ENCODE peak calls at places on chromosomes 2 and 18, in five cellular contexts. B, I, M, V and X are unnamed samples.

GRCh38 chr2:203636896-203637818 is 69.3 kb upstream of the CD28 start:
- DNase-seq in I (no peak), B (no peak), V (no peak), M (no peak), X (no peak)

GRCh38 chr2:196159223-196159892 is 12.0 kb downstream of the STK17B start:
- DNase-seq in I (no peak), M (no peak), B (no peak), V (no peak), X (no peak)

GRCh38 chr2:237159006-237159897 is 73.6 kb downstream of the COPS8 start:
- DNase-seq in I (no peak), V (no peak), B (no peak), M (no peak), X (no peak)

GRCh38 chr2:11004206-11004605 is 92.5 kb downstream of the KCNF1 start:
- DNase-seq in B (no peak), M (peak), I (no peak), V (no peak), X (no peak)

GRCh38 chr2:174546519-174547506 is 50.8 kb downstream of the WIPF1 start:
- DNase-seq in V (peak), B (peak), M (peak), I (no peak), X (no peak)

GRCh38 chr2:60551241-60552095 is 2.0 kb downstream of the BCL11A start:
- DNase-seq in V (peak), B (no peak), M (no peak), I (no peak), X (no peak)

GRCh38 chr2:182132605-182133004 is 147.0 kb downstream of the PPP1R1C start:
- DNase-seq in I (no peak), M (no peak), B (no peak), V (no peak), X (no peak)

GRCh38 chr2:223058952-223059716 is 7.1 kb downstream of the KCNE4 start:
- DNase-seq in I (no peak), B (peak), M (peak), V (no peak), X (no peak)

GRCh38 chr2:201831469-201831868 is 25.1 kb downstream of the CDK15 start:
- DNase-seq in V (no peak), I (no peak), B (no peak), M (no peak), X (no peak)

GRCh38 chr2:30268296-30268871 is 37.0 kb downstream of the LBH start:
- DNase-seq in V (no peak), B (no peak), I (no peak), M (no peak), X (no peak)

GRCh38 chr2:45380131-45380836 is 230.8 kb downstream of the SRBD1 start:
- DNase-seq in M (peak), I (no peak), V (no peak), B (no peak), X (no peak)

GRCh38 chr18:9631814-9632496 is 17.6 kb upstream of the PPP4R1 start:
- DNase-seq in I (no peak), V (no peak), M (no peak), B (no peak), X (no peak)

GRCh38 chr2:217926801-217927200 is 76.0 kb downstream of the TNS1 start:
- DNase-seq in V (no peak), B (no peak), M (no peak), I (no peak), X (no peak)

GRCh38 chr2:19576411-19576810 is 218.0 kb upstream of the OSR1 start:
- DNase-seq in V (no peak), I (no peak), M (no peak), B (no peak), X (no peak)

GRCh38 chr2:43071629-43072550 is 154.5 kb downstream of the ZFP36L2 start:
- DNase-seq in I (no peak), M (no peak), B (no peak), V (no peak), X (no peak)

GRCh38 chr18:1848716-1849115 is 722.6 kb downstream of the METTL4 start:
- DNase-seq in V (no peak), M (no peak), I (no peak), B (no peak), X (no peak)

GRCh38 chr2:38661306-38661705 is 4.6 kb upstream of the GALM start:
- DNase-seq in V (no peak), B (no peak), I (no peak), M (no peak), X (no peak)

GRCh38 chr18:23231340-23232021 is 96.2 kb downstream of the CABLES1 start:
- DNase-seq in I (peak), V (no peak), B (no peak), M (no peak), X (peak)

GRCh38 chr18:55235094-55235461 is 275.8 kb upstream of the CCDC68 start:
- DNase-seq in M (no peak), B (no peak), I (no peak), V (no peak), X (no peak)

GRCh38 chr18:64142904-64143303 is 6.0 kb downstream of the LINC00305 start:
- DNase-seq in V (no peak), B (no peak), M (no peak), I (no peak), X (no peak)

GRCh38 chr2:181073896-181074295 is 93.5 kb downstream of the UBE2E3 start:
- DNase-seq in V (no peak), I (no peak), B (no peak), M (no peak), X (no peak)

GRCh38 chr2:76749858-76750257 is 772.3 kb downstream of the LRRTM4 start:
- DNase-seq in V (no peak), M (no peak), I (no peak), B (no peak), X (no peak)

GRCh38 chr2:174682578-174683391 is 81.5 kb downstream of the CHRNA1 start:
- DNase-seq in M (no peak), V (peak), B (no peak), I (peak), X (peak)

DNA sequence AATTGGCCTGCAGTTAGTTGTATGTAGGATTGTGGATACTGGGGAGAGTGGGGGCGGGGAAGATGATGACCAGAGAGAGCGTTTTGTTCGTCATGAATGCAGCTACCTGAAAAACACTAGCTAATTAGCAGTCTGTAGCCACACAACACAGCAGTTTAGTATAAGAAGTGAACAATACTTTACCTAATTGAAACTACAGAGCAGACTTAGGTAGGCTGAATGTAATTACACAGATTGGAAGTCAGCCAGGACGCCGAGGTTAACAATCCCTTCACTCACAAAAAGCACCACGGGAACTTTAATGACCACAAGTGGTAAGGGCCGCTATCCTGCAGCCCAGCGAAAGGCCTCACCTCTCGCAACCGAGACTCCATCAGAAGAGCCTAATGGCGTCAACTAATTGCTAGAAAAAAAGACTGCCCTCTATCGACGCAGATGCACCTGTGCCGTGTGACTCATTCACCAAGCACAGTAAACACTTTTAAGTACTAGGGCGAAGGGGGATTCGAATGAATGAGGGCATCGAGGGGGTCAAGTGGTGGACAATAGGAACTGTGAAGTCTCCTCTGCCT is 591.0 kb downstream of the ARHGAP15 start:
- DNase-seq in V (no peak), M (no peak), B (peak), I (no peak), X (no peak)
- TF ChIP-seq TAF1 in V (no peak), M (no peak), B (no peak), I (no peak), X (no peak)

DNA sequence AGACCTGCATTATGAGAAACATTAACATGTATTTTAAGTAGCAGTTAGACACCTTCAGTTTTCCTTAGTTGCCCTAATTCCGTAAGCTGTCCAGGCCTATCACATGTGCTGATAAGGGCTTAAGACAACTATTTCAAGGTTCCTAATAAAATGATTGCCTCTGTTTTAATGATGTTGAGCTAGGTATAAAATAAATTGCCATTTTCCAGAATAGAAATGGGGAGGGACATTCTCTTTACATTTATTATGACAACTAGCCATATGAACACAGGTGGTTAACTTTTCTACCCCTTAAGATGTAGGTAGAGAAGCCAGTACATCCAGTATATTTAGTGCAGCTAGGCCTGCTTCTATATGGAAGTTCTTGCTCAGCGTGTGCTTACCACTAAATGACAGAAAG is 65.9 kb downstream of the SOCS6 start:
- DNase-seq in V (no peak), M (no peak), I (no peak), B (no peak), X (no peak)
- TF ChIP-seq TAF1 in V (no peak), M (no peak), I (no peak), B (no peak), X (no peak)

GRCh38 chr2:188176626-188177025 is 115.0 kb upstream of the GULP1 start:
- DNase-seq in B (no peak), I (no peak), M (no peak), V (no peak), X (no peak)
- TF ChIP-seq TAF1 in B (no peak), I (no peak), M (no peak), V (no peak), X (no peak)

GRCh38 chr2:160920791-160921303 is 239.4 kb upstream of the TANK start:
- DNase-seq in M (no peak), I (no peak), V (no peak), B (no peak), X (no peak)
- TF ChIP-seq TAF1 in M (no peak), I (no peak), V (no peak), B (no peak), X (no peak)

GRCh38 chr2:240260664-240261063 is 120.2 kb upstream of the OTOS start:
- DNase-seq in M (no peak), I (no peak), B (no peak), V (no peak), X (no peak)

GRCh38 chr2:240259201-240259923 is 118.9 kb upstream of the OTOS start:
- DNase-seq in M (no peak), B (no peak), V (no peak), I (no peak), X (no peak)

GRCh38 chr2:240258685-240259084 is 118.2 kb upstream of the OTOS start:
- DNase-seq in V (no peak), I (no peak), M (no peak), B (no peak), X (no peak)

GRCh38 chr2:240257940-240258580 is 117.6 kb upstream of the OTOS start:
- DNase-seq in I (no peak), V (no peak), B (no peak), M (no peak), X (no peak)

DNA sequence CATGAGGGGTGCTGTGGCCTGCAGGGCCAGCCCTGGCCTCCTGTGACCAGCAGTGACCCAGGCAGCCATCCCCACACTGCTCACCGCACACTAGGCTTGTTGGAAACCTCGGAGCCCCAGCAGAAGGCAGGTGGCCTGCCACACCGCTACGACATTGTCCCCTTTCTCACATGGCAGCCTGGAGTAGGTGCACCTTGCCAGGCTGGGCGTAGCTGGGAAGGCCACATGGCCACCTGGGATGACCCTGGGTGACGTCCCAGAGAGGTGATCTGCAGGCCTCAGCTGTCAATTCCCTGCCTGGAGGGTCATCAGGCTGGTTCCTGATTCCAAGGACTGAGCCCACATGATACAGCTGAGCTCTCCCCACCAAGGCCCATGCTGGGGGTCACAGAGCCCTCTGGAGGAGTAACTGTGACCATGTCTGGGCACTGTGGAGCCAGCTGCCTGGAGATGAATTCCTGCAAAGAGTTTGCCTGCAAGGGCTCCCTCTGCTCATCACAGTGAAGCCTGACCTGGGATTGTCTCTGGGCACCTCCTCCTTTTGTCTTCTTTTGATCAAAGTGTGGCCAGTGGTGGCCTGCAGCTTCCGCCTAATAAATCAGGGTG is 119.6 kb upstream of the OTOS start:
- DNase-seq in V (no peak), I (no peak), M (no peak), B (no peak), X (no peak)
- TF ChIP-seq TAF1 in V (no peak), I (no peak), M (no peak), B (no peak), X (no peak)

DNA sequence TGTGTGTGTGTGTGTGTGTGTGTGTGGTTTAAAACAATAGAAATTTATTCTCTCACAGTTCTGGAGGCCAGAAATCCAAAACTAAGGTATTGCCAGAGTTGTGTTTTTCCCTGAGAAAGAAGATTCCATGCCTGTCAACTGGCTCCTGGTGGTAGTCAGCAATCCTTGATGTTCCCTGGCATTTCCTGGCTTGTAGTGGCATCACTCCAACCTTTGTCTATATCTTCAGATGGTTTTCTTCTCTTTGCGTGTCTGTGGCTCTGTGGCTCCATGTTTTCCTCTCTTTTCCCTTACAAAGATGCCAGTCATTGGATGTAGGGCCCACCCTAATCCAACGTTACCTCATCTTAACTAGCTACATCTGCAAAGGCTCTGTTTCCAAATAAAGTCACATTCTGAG is 41.8 kb downstream of the SLC14A1 start:
- DNase-seq in B (no peak), V (no peak), I (no peak), M (no peak), X (no peak)
- TF ChIP-seq TAF1 in B (no peak), V (no peak), I (no peak), M (no peak), X (no peak)

DNA sequence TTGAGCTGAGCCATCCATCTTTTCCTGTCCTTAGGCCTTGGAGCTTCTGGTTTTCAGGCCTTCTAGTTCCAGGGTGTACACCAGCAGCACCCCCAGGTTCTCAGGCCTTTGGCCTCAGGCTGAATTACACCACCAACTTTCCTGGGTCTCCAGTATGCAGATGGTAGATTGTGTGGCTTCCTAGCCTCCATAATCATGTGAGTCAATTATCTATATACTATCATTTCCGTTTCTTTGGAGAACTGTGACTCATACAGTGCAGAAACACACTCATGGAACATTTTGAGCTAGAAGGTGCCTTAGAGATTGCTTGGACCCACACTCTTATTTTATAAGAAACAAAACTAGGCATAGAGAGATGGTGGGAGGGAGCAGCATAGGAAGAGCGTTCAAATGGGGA is 167.4 kb downstream of the NCK2 start:
- DNase-seq in M (no peak), B (no peak), V (no peak), I (no peak), X (no peak)
- TF ChIP-seq TAF1 in M (no peak), B (no peak), V (no peak), I (no peak), X (no peak)